ENCODE peak calls at places on chromosomes 12 and 14, in nine cellular contexts. M, Q, J, L, P, I, B, Y and O are unnamed samples.

GRCh38 chr12:5964913-5965900 is 20.1 kb upstream of the ANO2 start:
- DNase-seq in J (no peak), P (no peak), Q (no peak), B (no peak), Y (no peak), L (no peak), I (no peak), M (no peak), O (no peak)

GRCh38 chr12:105014603-105015002 is 28.5 kb downstream of the NOPCHAP1 start:
- DNase-seq in Q (no peak), L (no peak), P (no peak), J (no peak), M (no peak), I (no peak), Y (no peak), B (no peak), O (no peak)

GRCh38 chr12:96880220-96880619 is 26.8 kb upstream of the NEDD1 start:
- DNase-seq in P (no peak), I (no peak), Q (no peak), M (no peak), B (peak; percentile 51), J (no peak), Y (no peak), L (no peak), O (peak; percentile 58)

GRCh38 chr14:52949711-52950409 is 990 bp downstream of the FERMT2 start:
- DNase-seq in I (peak; percentile 57), B (peak; percentile 70), Q (peak; percentile 42), P (no peak), Y (no peak), M (peak; percentile 18), L (no peak), J (no peak), O (peak; percentile 63)

GRCh38 chr12:119486599-119487154 is 106.9 kb upstream of the TMEM233 start:
- DNase-seq in B (no peak), I (no peak), M (no peak), J (no peak), P (no peak), L (no peak), Q (no peak), Y (no peak), O (no peak)

GRCh38 chr14:101195309-101195724 is 291.8 kb upstream of the RTL1 start:
- DNase-seq in I (no peak), M (no peak), Y (no peak), L (no peak), P (no peak), Q (no peak), J (no peak), B (no peak), O (no peak)

GRCh38 chr12:132489078-132489601 is 811 bp upstream of the FBRSL1 start:
- DNase-seq in I (no peak), P (peak; percentile 52), J (peak; percentile 44), Y (no peak), M (no peak), L (peak; percentile 51), B (no peak), Q (no peak), O (no peak)

GRCh38 chr14:70856851-70857498 is 47.7 kb upstream of the MAP3K9 start:
- DNase-seq in B (peak; percentile 11), I (peak; percentile 85), L (no peak), J (no peak), Q (no peak), P (no peak), Y (peak; percentile 78), M (peak; percentile 86), O (peak; percentile 98)

GRCh38 chr14:29521526-29522137 is 406.0 kb downstream of the PRKD1 start:
- DNase-seq in B (peak; percentile 7), Q (peak; percentile 21), J (no peak), I (no peak), M (no peak), L (no peak), P (no peak), Y (no peak), O (no peak)

GRCh38 chr12:34356233-34356987 is 334.1 kb downstream of the ALG10 start:
- DNase-seq in Q (no peak), I (no peak), B (no peak), Y (no peak), J (no peak), L (no peak), P (no peak), M (no peak), O (no peak)

GRCh38 chr14:91298576-91298975 is 54.1 kb upstream of the GPR68 start:
- DNase-seq in J (no peak), P (no peak), I (no peak), Y (no peak), L (no peak), Q (no peak), B (peak; percentile 49), M (no peak), O (peak; percentile 65)

GRCh38 chr12:1922075-1922709 is 3.7 kb upstream of the CACNA2D4 start:
- DNase-seq in M (no peak), L (no peak), J (no peak), I (no peak), B (no peak), Y (no peak), Q (no peak), P (no peak), O (no peak)

GRCh38 chr12:8911606-8912268 is 2.6 kb upstream of the PHC1 start:
- DNase-seq in J (no peak), I (no peak), P (no peak), Q (no peak), L (no peak), Y (no peak), B (no peak), M (no peak), O (no peak)

GRCh38 chr12:120466560-120467315 is 2.8 kb downstream of the SRSF9 start:
- DNase-seq in L (peak; percentile 5), B (peak; percentile 58), Q (no peak), J (peak; percentile 20), I (no peak), M (no peak), Y (no peak), P (peak; percentile 8), O (no peak)

GRCh38 chr12:4164591-4165558 is 108.7 kb upstream of the CCND2 start:
- DNase-seq in B (peak; percentile 22), P (peak; percentile 26), J (peak; percentile 46), M (no peak), Y (no peak), I (peak; percentile 38), Q (no peak), L (peak; percentile 39), O (peak; percentile 59)

GRCh38 chr14:104140213-104140462 is 1.8 kb downstream of the KIF26A start:
- DNase-seq in Y (no peak), B (no peak), M (no peak), Q (no peak), P (no peak), L (no peak), I (no peak), J (no peak), O (no peak)

GRCh38 chr12:13082866-13083265 is 20.6 kb downstream of the GSG1 start:
- DNase-seq in I (no peak), B (no peak), J (no peak), M (no peak), L (no peak), Q (no peak), P (no peak), Y (no peak), O (no peak)

GRCh38 chr14:70731447-70732239 is 77.7 kb downstream of the MAP3K9 start:
- DNase-seq in M (peak; percentile 78), P (no peak), L (no peak), J (no peak), B (no peak), Q (no peak), I (no peak), Y (no peak), O (no peak)

GRCh38 chr14:105495990-105496830 is 5.2 kb downstream of the TEDC1 start:
- DNase-seq in J (no peak), Y (no peak), Q (no peak), B (no peak), P (no peak), M (no peak), I (no peak), L (no peak), O (no peak)

GRCh38 chr14:28751467-28752058 is 15.0 kb upstream of the FOXG1 start:
- DNase-seq in P (no peak), Q (peak; percentile 68), M (peak; percentile 5), L (no peak), Y (peak; percentile 1), J (no peak), B (peak; percentile 73), I (peak; percentile 52), O (peak; percentile 39)

GRCh38 chr14:28765907-28766504 is 581 bp upstream of the FOXG1 start:
- DNase-seq in L (no peak), B (no peak), Y (no peak), M (no peak), P (no peak), I (no peak), Q (no peak), J (no peak), O (no peak)

GRCh38 chr14:95156153-95156764 is 1.1 kb downstream of the DICER1 start:
- DNase-seq in J (no peak), B (peak; percentile 34), Q (peak; percentile 11), L (no peak), Y (no peak), P (no peak), I (peak; percentile 4), M (no peak), O (peak; percentile 16)

GRCh38 chr14:87940894-87941293 is 52.1 kb downstream of the GALC start:
- DNase-seq in J (no peak), Q (no peak), P (no peak), L (no peak), Y (no peak), I (no peak), B (no peak), M (no peak), O (no peak)

GRCh38 chr12:30016656-30017055 is 232.9 kb upstream of the TMTC1 start:
- DNase-seq in B (no peak), Y (no peak), J (no peak), M (no peak), Q (no peak), I (no peak), L (no peak), P (no peak), O (no peak)

GRCh38 chr12:109864916-109865315 is 15.4 kb downstream of the GLTP start:
- DNase-seq in J (no peak), M (no peak), B (no peak), Y (no peak), P (no peak), L (no peak), I (no peak), Q (no peak), O (no peak)